ENCODE peak calls at places on chromosomes 16 and 17, in six cellular contexts. A is GM12878, S is HepG2, N is K562, O is A549, B is upper lobe of left lung. D is an unnamed sample.

GRCh38 chr17:77287432-77288068 is 146.8 kb downstream of the SEC14L1 start:
- ATAC-seq in B (peak), N (no peak), S (peak), O (peak), A (no peak), D (no peak)

GRCh38 chr17:58918072-58918471 is 162.4 kb downstream of the PPM1E start:
- ATAC-seq in O (no peak), B (no peak), N (no peak), A (no peak), S (no peak), D (no peak)

GRCh38 chr17:8791910-8792270 is 7.3 kb downstream of the MFSD6L start:
- ATAC-seq in O (no peak), S (no peak), B (no peak), N (no peak), A (peak), D (no peak)

GRCh38 chr17:28261219-28261618 is 57.8 kb upstream of the TMEM97 start:
- ATAC-seq in S (no peak), B (no peak), N (no peak), O (no peak), A (no peak), D (no peak)

GRCh38 chr16:54280751-54281150 is 5.8 kb downstream of the IRX3 start:
- ATAC-seq in O (no peak), N (no peak), A (peak), B (no peak), S (no peak), D (no peak)

GRCh38 chr17:83026311-83026811 is 53.0 kb upstream of the METRNL start:
- ATAC-seq in S (no peak), B (no peak), N (no peak), A (no peak), O (no peak), D (no peak)

GRCh38 chr17:58785097-58785496 is 29.4 kb downstream of the PPM1E start:
- ATAC-seq in N (no peak), O (no peak), B (no peak), S (no peak), A (no peak), D (no peak)

GRCh38 chr16:46899443-46900143 is 15.4 kb downstream of the GPT2 start:
- ATAC-seq in A (no peak), S (no peak), N (no peak), B (peak), O (no peak), D (peak)

GRCh38 chr16:48384305-48384981 is 770 bp downstream of the SIAH1 start:
- ATAC-seq in B (peak), O (peak), N (peak), S (peak), A (peak), D (peak)

GRCh38 chr16:48384982-48385271 is 286 bp downstream of the SIAH1 start:
- ATAC-seq in N (peak), S (peak), A (peak), B (peak), O (peak), D (peak)

GRCh38 chr16:48386559-48387312 is 1.5 kb upstream of the SIAH1 start:
- ATAC-seq in S (no peak), O (no peak), B (no peak), N (no peak), A (no peak), D (no peak)

GRCh38 chr16:48383877-48384304 is 1.3 kb downstream of the SIAH1 start:
- ATAC-seq in N (peak), B (no peak), S (peak), O (peak), A (peak), D (no peak)

DNA sequence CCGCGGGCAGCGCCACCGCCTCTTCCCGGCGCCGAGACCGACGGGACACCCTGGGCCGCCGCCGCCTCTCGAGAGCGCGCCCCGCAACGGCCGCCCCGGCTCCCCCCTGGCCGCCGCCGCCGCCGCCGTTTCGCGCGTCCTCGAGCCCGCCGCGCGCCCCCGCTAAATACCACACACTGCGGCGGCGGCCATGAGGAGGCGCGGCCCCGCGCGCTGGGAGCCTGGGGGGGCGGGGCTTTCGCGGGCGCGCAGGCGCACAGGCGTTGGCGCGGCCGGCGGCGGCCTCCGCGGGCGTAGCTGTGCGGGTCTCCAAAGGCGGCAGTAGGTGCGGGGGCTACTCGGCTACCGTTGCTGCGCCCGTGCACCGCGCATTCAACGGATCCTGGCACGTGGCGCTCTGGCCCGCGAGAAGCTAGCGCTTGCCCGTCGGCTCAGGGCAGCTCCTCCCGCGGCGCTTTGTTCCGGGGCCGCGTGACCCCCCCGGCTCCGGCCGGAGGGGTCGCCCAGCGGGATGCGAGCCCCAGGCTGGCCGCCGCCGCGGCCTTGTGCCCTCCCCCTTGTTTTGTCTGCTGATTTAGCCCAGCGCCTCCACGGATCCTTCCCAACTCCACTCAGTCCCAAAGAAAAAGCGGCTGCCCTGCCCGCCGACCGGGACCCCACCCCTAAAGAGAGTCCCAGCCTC is at the start of gene SIAH1:
- ATAC-seq in A (peak), O (peak), B (peak), N (peak), S (peak), D (peak)
- TF ChIP-seq EP300 in A (no peak), O (no peak), B (no peak), N (no peak), S (no peak), D (no peak)

GRCh38 chr17:6327007-6327406 is 107.9 kb downstream of the AIPL1 start:
- ATAC-seq in B (no peak), O (peak), A (no peak), S (no peak), N (no peak), D (peak)
- TF ChIP-seq EP300 in B (no peak), O (no peak), A (no peak), S (no peak), N (no peak), D (no peak)

GRCh38 chr17:40099627-40100418 is 566 bp downstream of the NR1D1 start:
- ATAC-seq in B (peak), O (peak), N (peak), S (peak), A (no peak), D (no peak)

GRCh38 chr17:40098846-40099626 is 1.4 kb downstream of the NR1D1 start:
- ATAC-seq in B (peak), S (peak), O (peak), N (peak), A (peak), D (peak)

GRCh38 chr17:40100669-40101366 is 429 bp upstream of the NR1D1 start:
- ATAC-seq in A (peak), O (peak), B (peak), S (peak), N (peak), D (peak)

GRCh38 chr17:40101367-40102210 is 1.2 kb upstream of the NR1D1 start:
- ATAC-seq in A (no peak), O (no peak), N (no peak), B (no peak), S (no peak), D (no peak)

DNA sequence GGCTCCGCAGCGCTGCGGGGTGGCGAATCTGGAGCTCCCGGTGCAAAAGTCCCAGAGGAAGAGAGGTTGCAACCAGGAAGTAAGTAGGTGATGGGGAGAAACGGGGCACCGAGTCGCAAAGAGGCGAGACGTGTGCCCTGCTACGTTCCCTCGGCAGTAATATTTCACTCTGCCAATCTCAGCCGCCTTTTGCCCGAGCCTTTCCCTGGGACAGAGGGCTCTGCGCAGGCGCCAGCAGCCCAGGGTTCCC is at the start of gene NR1D1:
- ATAC-seq in N (no peak), B (no peak), A (no peak), S (no peak), O (no peak), D (no peak)
- TF ChIP-seq EP300 in N (no peak), B (no peak), A (no peak), S (no peak), O (no peak), D (no peak)

DNA sequence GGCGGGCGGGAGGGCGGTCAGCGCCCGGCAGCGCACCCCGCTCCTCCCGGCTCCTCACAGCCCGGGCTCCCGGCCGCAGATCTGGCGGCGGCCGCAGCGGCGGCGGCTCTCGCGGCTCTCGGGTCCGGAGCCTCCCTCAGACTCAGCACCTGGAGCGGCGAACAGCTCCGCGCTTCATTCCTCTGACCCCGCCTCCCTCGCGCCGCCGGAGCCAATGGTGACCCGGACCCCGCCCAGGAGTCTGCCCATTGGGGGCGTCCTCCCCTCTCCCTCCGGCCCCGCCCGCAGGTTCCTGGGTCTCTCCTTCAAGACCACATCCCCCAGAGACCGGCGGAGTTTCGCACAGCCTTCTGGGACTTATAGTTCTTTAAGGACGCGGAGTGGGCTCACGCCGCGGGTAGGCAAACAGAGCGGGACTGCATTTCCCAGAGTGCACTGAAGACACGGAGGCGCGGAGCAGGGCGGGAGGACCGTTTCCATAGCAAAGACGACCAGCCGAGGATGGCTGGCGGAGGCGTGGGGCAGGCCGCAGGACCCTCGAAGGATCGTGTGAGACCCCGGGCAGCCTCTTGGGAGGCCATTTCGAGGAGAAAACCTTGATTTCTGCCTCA is at the start of gene SMPD3:
- ATAC-seq in S (peak), B (peak), O (peak), A (peak), N (peak), D (peak)
- TF ChIP-seq EP300 in S (peak), B (no peak), O (no peak), A (no peak), N (no peak), D (no peak)

GRCh38 chr17:78883533-78884131 is 19.4 kb downstream of the CEP295NL start:
- ATAC-seq in A (no peak), B (peak), N (no peak), O (peak), S (peak), D (peak)
- TF ChIP-seq EP300 in A (no peak), B (no peak), N (no peak), O (no peak), S (peak), D (no peak)

DNA sequence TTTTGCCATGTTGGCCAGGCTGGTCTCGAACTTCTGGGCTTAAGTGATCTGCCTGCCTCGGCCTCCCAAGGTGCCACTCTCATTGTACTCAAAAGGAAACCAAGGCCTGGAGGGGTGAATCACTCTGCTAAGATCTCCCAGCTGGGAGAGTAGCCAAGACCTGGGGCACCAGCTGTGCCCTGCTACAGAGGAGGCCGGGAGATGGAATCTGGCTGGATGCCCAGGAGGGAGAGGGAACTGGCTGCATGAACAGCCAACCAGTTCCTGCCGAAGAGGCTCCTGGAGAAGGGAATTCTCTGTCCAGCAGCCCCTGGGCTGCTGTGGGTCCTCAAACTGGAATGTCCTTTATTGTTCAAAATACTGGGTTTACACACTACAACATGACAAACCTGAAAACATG is 238.7 kb upstream of the CIBAR2 start:
- ATAC-seq in A (no peak), B (peak), N (no peak), O (peak), S (no peak), D (peak)
- TF ChIP-seq EP300 in A (no peak), B (peak), N (no peak), O (no peak), S (no peak), D (no peak)

GRCh38 chr17:11991461-11991860 is 5.8 kb downstream of the ZNF18 start:
- ATAC-seq in O (no peak), S (no peak), A (no peak), N (no peak), B (no peak), D (no peak)

GRCh38 chr17:11997972-11998233 is 628 bp upstream of the ZNF18 start:
- ATAC-seq in O (no peak), N (no peak), B (no peak), S (no peak), A (no peak), D (no peak)

GRCh38 chr17:11996722-11997146 is 541 bp downstream of the ZNF18 start:
- ATAC-seq in A (peak), S (peak), O (no peak), N (peak), B (peak), D (no peak)

GRCh38 chr17:11999715-12000114 is 2.4 kb upstream of the ZNF18 start:
- ATAC-seq in A (no peak), S (no peak), B (no peak), N (no peak), O (no peak), D (no peak)

GRCh38 chr17:11997147-11997971 is at the start of gene ZNF18:
- ATAC-seq in N (peak), A (peak), B (peak), S (peak), O (peak), D (peak)
- TF ChIP-seq EP300 in N (no peak), A (no peak), B (no peak), S (no peak), O (no peak), D (no peak)

GRCh38 chr16:88599092-88599733 is 29.0 kb downstream of the ZC3H18 start:
- ATAC-seq in B (peak), A (no peak), N (no peak), S (no peak), O (no peak), D (peak)
- TF ChIP-seq EP300 in B (peak), A (no peak), N (no peak), S (no peak), O (no peak), D (no peak)

DNA sequence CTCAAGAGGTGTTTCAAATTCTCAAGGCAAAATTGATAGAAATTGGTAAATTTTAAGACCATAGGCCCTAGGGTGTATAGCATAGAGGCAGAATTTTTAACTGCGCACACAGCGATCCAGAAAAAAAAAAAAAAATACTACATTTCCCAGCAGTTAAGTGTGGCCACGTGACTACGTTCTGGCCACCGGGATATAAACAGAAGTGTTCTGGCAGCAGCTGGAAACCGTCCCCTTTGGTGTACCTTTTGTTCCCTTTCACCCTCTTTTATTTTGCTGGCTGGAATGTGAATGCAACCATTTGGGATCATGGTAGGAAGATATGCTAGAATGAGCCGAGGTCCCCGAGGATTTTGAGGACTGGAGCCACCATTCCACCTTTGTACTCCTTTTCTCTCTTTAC is 52.7 kb upstream of the AKAP1 start:
- ATAC-seq in B (peak), N (no peak), O (no peak), S (no peak), A (no peak), D (peak)
- TF ChIP-seq EP300 in B (peak), N (no peak), O (no peak), S (no peak), A (no peak), D (peak)